ENCODE peak calls at places on chromosomes 6 and 20, in six cellular contexts. One of them, this sample, is unnamed.

GRCh38 chr6:167920165-167920564 is 77.3 kb upstream of the KIF25 start:
- DNase-seq in LoVo: no peak
- DNase-seq in non-pigmented ciliary epithelial cell: no peak
- DNase-seq in activated CD4-positive, alpha-beta memory T cell treated with anti-CD3 and anti-CD28 coated beads for 36 hours: no peak
- DNase-seq in mesothelial cell of epicardium: no peak
- DNase-seq in upper lobe of right lung: no peak
- DNase-seq in this sample: no peak

GRCh38 chr6:43584892-43585570 is 9.0 kb downstream of the POLH start:
- DNase-seq in mesothelial cell of epicardium: no peak
- DNase-seq in non-pigmented ciliary epithelial cell: no peak
- DNase-seq in activated CD4-positive, alpha-beta memory T cell treated with anti-CD3 and anti-CD28 coated beads for 36 hours: peak; percentile 29
- DNase-seq in LoVo: no peak
- DNase-seq in upper lobe of right lung: no peak
- DNase-seq in this sample: no peak

GRCh38 chr6:136088693-136089092 is 161.4 kb downstream of the MTFR2 start:
- DNase-seq in upper lobe of right lung: no peak
- DNase-seq in mesothelial cell of epicardium: no peak
- DNase-seq in LoVo: no peak
- DNase-seq in non-pigmented ciliary epithelial cell: no peak
- DNase-seq in activated CD4-positive, alpha-beta memory T cell treated with anti-CD3 and anti-CD28 coated beads for 36 hours: no peak
- DNase-seq in this sample: no peak

GRCh38 chr20:621115-621756 is 11.1 kb upstream of the TCF15 start:
- DNase-seq in activated CD4-positive, alpha-beta memory T cell treated with anti-CD3 and anti-CD28 coated beads for 36 hours: no peak
- DNase-seq in non-pigmented ciliary epithelial cell: no peak
- DNase-seq in upper lobe of right lung: no peak
- DNase-seq in LoVo: no peak
- DNase-seq in mesothelial cell of epicardium: no peak
- DNase-seq in this sample: no peak

GRCh38 chr6:25248100-25248499 is 31.1 kb upstream of the CARMIL1 start:
- DNase-seq in LoVo: peak; percentile 30
- DNase-seq in non-pigmented ciliary epithelial cell: peak; percentile 63
- DNase-seq in activated CD4-positive, alpha-beta memory T cell treated with anti-CD3 and anti-CD28 coated beads for 36 hours: no peak
- DNase-seq in mesothelial cell of epicardium: no peak
- DNase-seq in upper lobe of right lung: no peak
- DNase-seq in this sample: no peak

GRCh38 chr6:41878246-41878645 is 16.9 kb downstream of the USP49 start:
- DNase-seq in non-pigmented ciliary epithelial cell: peak; percentile 58
- DNase-seq in upper lobe of right lung: no peak
- DNase-seq in activated CD4-positive, alpha-beta memory T cell treated with anti-CD3 and anti-CD28 coated beads for 36 hours: no peak
- DNase-seq in mesothelial cell of epicardium: no peak
- DNase-seq in LoVo: no peak
- DNase-seq in this sample: no peak

GRCh38 chr6:30520480-30520992 is 31.2 kb downstream of the HLA-E start:
- DNase-seq in non-pigmented ciliary epithelial cell: no peak
- DNase-seq in upper lobe of right lung: no peak
- DNase-seq in mesothelial cell of epicardium: no peak
- DNase-seq in LoVo: no peak
- DNase-seq in activated CD4-positive, alpha-beta memory T cell treated with anti-CD3 and anti-CD28 coated beads for 36 hours: peak; percentile 4
- DNase-seq in this sample: no peak

GRCh38 chr20:63232235-63233060 is 3.3 kb upstream of the BIRC7 start:
- DNase-seq in LoVo: peak; percentile 88
- DNase-seq in non-pigmented ciliary epithelial cell: peak; percentile 77
- DNase-seq in upper lobe of right lung: no peak
- DNase-seq in mesothelial cell of epicardium: no peak
- DNase-seq in activated CD4-positive, alpha-beta memory T cell treated with anti-CD3 and anti-CD28 coated beads for 36 hours: no peak
- DNase-seq in this sample: no peak

GRCh38 chr20:8932192-8933150 is 136.4 kb upstream of the PLCB4 start:
- DNase-seq in upper lobe of right lung: no peak
- DNase-seq in LoVo: no peak
- DNase-seq in non-pigmented ciliary epithelial cell: peak; percentile 81
- DNase-seq in mesothelial cell of epicardium: no peak
- DNase-seq in activated CD4-positive, alpha-beta memory T cell treated with anti-CD3 and anti-CD28 coated beads for 36 hours: no peak
- DNase-seq in this sample: no peak

GRCh38 chr20:5001174-5002076 is at the start of gene SLC23A2:
- DNase-seq in activated CD4-positive, alpha-beta memory T cell treated with anti-CD3 and anti-CD28 coated beads for 36 hours: peak; percentile 65
- DNase-seq in mesothelial cell of epicardium: no peak
- DNase-seq in LoVo: peak; percentile 41
- DNase-seq in upper lobe of right lung: peak; percentile 79
- DNase-seq in non-pigmented ciliary epithelial cell: no peak
- DNase-seq in this sample: no peak

GRCh38 chr6:127868338-127868737 is 32.5 kb downstream of the THEMIS start:
- DNase-seq in non-pigmented ciliary epithelial cell: no peak
- DNase-seq in activated CD4-positive, alpha-beta memory T cell treated with anti-CD3 and anti-CD28 coated beads for 36 hours: no peak
- DNase-seq in LoVo: no peak
- DNase-seq in mesothelial cell of epicardium: no peak
- DNase-seq in upper lobe of right lung: no peak
- DNase-seq in this sample: no peak

GRCh38 chr20:50354690-50355592 is 155.2 kb upstream of the PTPN1 start:
- DNase-seq in upper lobe of right lung: peak; percentile 67
- DNase-seq in non-pigmented ciliary epithelial cell: no peak
- DNase-seq in activated CD4-positive, alpha-beta memory T cell treated with anti-CD3 and anti-CD28 coated beads for 36 hours: no peak
- DNase-seq in LoVo: peak; percentile 76
- DNase-seq in mesothelial cell of epicardium: no peak
- DNase-seq in this sample: no peak

GRCh38 chr6:79373880-79374279 is 139.4 kb upstream of the HMGN3 start:
- DNase-seq in activated CD4-positive, alpha-beta memory T cell treated with anti-CD3 and anti-CD28 coated beads for 36 hours: no peak
- DNase-seq in LoVo: no peak
- DNase-seq in non-pigmented ciliary epithelial cell: no peak
- DNase-seq in mesothelial cell of epicardium: no peak
- DNase-seq in upper lobe of right lung: no peak
- DNase-seq in this sample: no peak

GRCh38 chr20:62820208-62820961 is 3.5 kb downstream of the COL9A3 start:
- DNase-seq in activated CD4-positive, alpha-beta memory T cell treated with anti-CD3 and anti-CD28 coated beads for 36 hours: no peak
- DNase-seq in upper lobe of right lung: no peak
- DNase-seq in mesothelial cell of epicardium: no peak
- DNase-seq in LoVo: no peak
- DNase-seq in non-pigmented ciliary epithelial cell: no peak
- DNase-seq in this sample: no peak

GRCh38 chr6:134814076-134814709 is 135.7 kb downstream of the ALDH8A1 start:
- DNase-seq in upper lobe of right lung: no peak
- DNase-seq in activated CD4-positive, alpha-beta memory T cell treated with anti-CD3 and anti-CD28 coated beads for 36 hours: no peak
- DNase-seq in non-pigmented ciliary epithelial cell: no peak
- DNase-seq in mesothelial cell of epicardium: no peak
- DNase-seq in LoVo: no peak
- DNase-seq in this sample: no peak

GRCh38 chr6:111050265-111051023 is 36.9 kb upstream of the SLC16A10 start:
- DNase-seq in LoVo: no peak
- DNase-seq in upper lobe of right lung: no peak
- DNase-seq in mesothelial cell of epicardium: no peak
- DNase-seq in non-pigmented ciliary epithelial cell: no peak
- DNase-seq in activated CD4-positive, alpha-beta memory T cell treated with anti-CD3 and anti-CD28 coated beads for 36 hours: no peak
- DNase-seq in this sample: no peak

GRCh38 chr6:33117826-33118277 is 42.1 kb downstream of the HLA-DPB1 start:
- DNase-seq in upper lobe of right lung: no peak
- DNase-seq in non-pigmented ciliary epithelial cell: no peak
- DNase-seq in mesothelial cell of epicardium: no peak
- DNase-seq in activated CD4-positive, alpha-beta memory T cell treated with anti-CD3 and anti-CD28 coated beads for 36 hours: no peak
- DNase-seq in LoVo: no peak
- DNase-seq in this sample: no peak

GRCh38 chr6:72832271-72832670 is 210.4 kb downstream of the KCNQ5 start:
- DNase-seq in upper lobe of right lung: no peak
- DNase-seq in non-pigmented ciliary epithelial cell: no peak
- DNase-seq in LoVo: no peak
- DNase-seq in mesothelial cell of epicardium: no peak
- DNase-seq in activated CD4-positive, alpha-beta memory T cell treated with anti-CD3 and anti-CD28 coated beads for 36 hours: no peak
- DNase-seq in this sample: no peak

GRCh38 chr6:142848969-142849368 is 96.0 kb downstream of the HIVEP2 start:
- DNase-seq in activated CD4-positive, alpha-beta memory T cell treated with anti-CD3 and anti-CD28 coated beads for 36 hours: no peak
- DNase-seq in mesothelial cell of epicardium: no peak
- DNase-seq in LoVo: no peak
- DNase-seq in non-pigmented ciliary epithelial cell: no peak
- DNase-seq in upper lobe of right lung: no peak
- DNase-seq in this sample: no peak

GRCh38 chr6:21522773-21523490 is 70.6 kb upstream of the SOX4 start:
- DNase-seq in non-pigmented ciliary epithelial cell: no peak
- DNase-seq in LoVo: no peak
- DNase-seq in upper lobe of right lung: no peak
- DNase-seq in mesothelial cell of epicardium: no peak
- DNase-seq in activated CD4-positive, alpha-beta memory T cell treated with anti-CD3 and anti-CD28 coated beads for 36 hours: no peak
- DNase-seq in this sample: no peak

GRCh38 chr6:169722362-169723199 is 1.7 kb downstream of the PHF10 start:
- DNase-seq in non-pigmented ciliary epithelial cell: no peak
- DNase-seq in mesothelial cell of epicardium: no peak
- DNase-seq in LoVo: peak; percentile 33
- DNase-seq in activated CD4-positive, alpha-beta memory T cell treated with anti-CD3 and anti-CD28 coated beads for 36 hours: peak; percentile 68
- DNase-seq in upper lobe of right lung: peak; percentile 77
- DNase-seq in this sample: peak; percentile 59